ENCODE peak calls at places on chromosomes 3 and 15, in seven cellular contexts. One of them, this sample, is unnamed.

GRCh38 chr3:63354160-63354559 is 76.1 kb downstream of the SYNPR start:
- DNase-seq in lung: no peak
- DNase-seq in uterus: no peak
- DNase-seq in heart left ventricle: no peak
- DNase-seq in astrocyte of the spinal cord: no peak
- DNase-seq in AG04449: no peak
- DNase-seq in fibroblast of the aortic adventitia: no peak
- DNase-seq in this sample: no peak

GRCh38 chr3:107704477-107704876 is 181.7 kb downstream of the BBX start:
- DNase-seq in lung: no peak
- DNase-seq in uterus: no peak
- DNase-seq in heart left ventricle: no peak
- DNase-seq in astrocyte of the spinal cord: peak; percentile 42
- DNase-seq in AG04449: no peak
- DNase-seq in fibroblast of the aortic adventitia: no peak
- DNase-seq in this sample: peak; percentile 25

GRCh38 chr3:67419779-67420178 is 234.6 kb downstream of the SUCLG2 start:
- DNase-seq in lung: no peak
- DNase-seq in uterus: no peak
- DNase-seq in heart left ventricle: no peak
- DNase-seq in astrocyte of the spinal cord: no peak
- DNase-seq in AG04449: no peak
- DNase-seq in fibroblast of the aortic adventitia: no peak
- DNase-seq in this sample: no peak

GRCh38 chr15:77709135-77709886 is 76.6 kb upstream of the LINGO1 start:
- DNase-seq in lung: no peak
- DNase-seq in uterus: no peak
- DNase-seq in heart left ventricle: no peak
- DNase-seq in astrocyte of the spinal cord: no peak
- DNase-seq in AG04449: no peak
- DNase-seq in fibroblast of the aortic adventitia: no peak
- DNase-seq in this sample: no peak

GRCh38 chr3:129620828-129621605 is 14.5 kb upstream of the PLXND1 start:
- DNase-seq in lung: no peak
- DNase-seq in uterus: no peak
- DNase-seq in heart left ventricle: no peak
- DNase-seq in astrocyte of the spinal cord: no peak
- DNase-seq in AG04449: no peak
- DNase-seq in fibroblast of the aortic adventitia: no peak
- DNase-seq in this sample: no peak

GRCh38 chr3:141797167-141797773 is 34.1 kb downstream of the GRK7 start:
- DNase-seq in lung: peak; percentile 32
- DNase-seq in uterus: peak; percentile 39
- DNase-seq in heart left ventricle: peak; percentile 79
- DNase-seq in astrocyte of the spinal cord: peak; percentile 71
- DNase-seq in AG04449: no peak
- DNase-seq in fibroblast of the aortic adventitia: peak; percentile 45
- DNase-seq in this sample: no peak

GRCh38 chr3:40229411-40229810 is 80.1 kb upstream of the EIF1B start:
- DNase-seq in lung: no peak
- DNase-seq in uterus: no peak
- DNase-seq in heart left ventricle: no peak
- DNase-seq in astrocyte of the spinal cord: no peak
- DNase-seq in AG04449: no peak
- DNase-seq in fibroblast of the aortic adventitia: no peak
- DNase-seq in this sample: no peak

GRCh38 chr15:51227967-51228783 is 110.2 kb downstream of the CYP19A1 start:
- DNase-seq in lung: no peak
- DNase-seq in uterus: no peak
- DNase-seq in heart left ventricle: peak; percentile 19
- DNase-seq in astrocyte of the spinal cord: peak; percentile 81
- DNase-seq in AG04449: peak; percentile 52
- DNase-seq in fibroblast of the aortic adventitia: peak; percentile 87
- DNase-seq in this sample: peak; percentile 41

GRCh38 chr3:56754753-56755365 is 46.9 kb downstream of the ARHGEF3 start:
- DNase-seq in lung: no peak
- DNase-seq in uterus: no peak
- DNase-seq in heart left ventricle: peak; percentile 37
- DNase-seq in astrocyte of the spinal cord: no peak
- DNase-seq in AG04449: no peak
- DNase-seq in fibroblast of the aortic adventitia: no peak
- DNase-seq in this sample: no peak

GRCh38 chr15:43899928-43900327 is 73.1 kb downstream of the WDR76 start:
- DNase-seq in lung: no peak
- DNase-seq in uterus: no peak
- DNase-seq in heart left ventricle: no peak
- DNase-seq in astrocyte of the spinal cord: no peak
- DNase-seq in AG04449: no peak
- DNase-seq in fibroblast of the aortic adventitia: no peak
- DNase-seq in this sample: no peak

GRCh38 chr3:183626877-183627594 is 8.4 kb upstream of the KLHL24 start:
- DNase-seq in lung: peak; percentile 75
- DNase-seq in uterus: no peak
- DNase-seq in heart left ventricle: peak; percentile 72
- DNase-seq in astrocyte of the spinal cord: no peak
- DNase-seq in AG04449: no peak
- DNase-seq in fibroblast of the aortic adventitia: no peak
- DNase-seq in this sample: no peak

GRCh38 chr15:100718075-100718980 is 115.9 kb downstream of the ASB7 start:
- DNase-seq in lung: peak; percentile 28
- DNase-seq in uterus: no peak
- DNase-seq in heart left ventricle: no peak
- DNase-seq in astrocyte of the spinal cord: no peak
- DNase-seq in AG04449: no peak
- DNase-seq in fibroblast of the aortic adventitia: no peak
- DNase-seq in this sample: no peak

GRCh38 chr15:59879506-59879905 is 124.6 kb upstream of the FOXB1 start:
- DNase-seq in lung: no peak
- DNase-seq in uterus: no peak
- DNase-seq in heart left ventricle: no peak
- DNase-seq in astrocyte of the spinal cord: peak; percentile 90
- DNase-seq in AG04449: peak; percentile 36
- DNase-seq in fibroblast of the aortic adventitia: peak; percentile 80
- DNase-seq in this sample: peak; percentile 25

GRCh38 chr3:125594581-125595011 is 701 bp downstream of the OSBPL11 start:
- DNase-seq in lung: no peak
- DNase-seq in uterus: no peak
- DNase-seq in heart left ventricle: no peak
- DNase-seq in astrocyte of the spinal cord: peak; percentile 29
- DNase-seq in AG04449: no peak
- DNase-seq in fibroblast of the aortic adventitia: no peak
- DNase-seq in this sample: no peak

GRCh38 chr3:139005356-139005993 is 593 bp downstream of the PRR23A start:
- DNase-seq in lung: no peak
- DNase-seq in uterus: no peak
- DNase-seq in heart left ventricle: no peak
- DNase-seq in astrocyte of the spinal cord: no peak
- DNase-seq in AG04449: no peak
- DNase-seq in fibroblast of the aortic adventitia: no peak
- DNase-seq in this sample: no peak

GRCh38 chr3:139006051-139006716 is at the start of gene PRR23A:
- DNase-seq in lung: no peak
- DNase-seq in uterus: no peak
- DNase-seq in heart left ventricle: no peak
- DNase-seq in astrocyte of the spinal cord: no peak
- DNase-seq in AG04449: no peak
- DNase-seq in fibroblast of the aortic adventitia: no peak
- DNase-seq in this sample: no peak
- TF ChIP-seq CTCF in lung: no peak
- TF ChIP-seq CTCF in uterus: no peak
- TF ChIP-seq CTCF in heart left ventricle: no peak
- TF ChIP-seq CTCF in astrocyte of the spinal cord: no peak
- TF ChIP-seq CTCF in AG04449: no peak
- TF ChIP-seq CTCF in fibroblast of the aortic adventitia: no peak
- TF ChIP-seq CTCF in this sample: no peak

DNA sequence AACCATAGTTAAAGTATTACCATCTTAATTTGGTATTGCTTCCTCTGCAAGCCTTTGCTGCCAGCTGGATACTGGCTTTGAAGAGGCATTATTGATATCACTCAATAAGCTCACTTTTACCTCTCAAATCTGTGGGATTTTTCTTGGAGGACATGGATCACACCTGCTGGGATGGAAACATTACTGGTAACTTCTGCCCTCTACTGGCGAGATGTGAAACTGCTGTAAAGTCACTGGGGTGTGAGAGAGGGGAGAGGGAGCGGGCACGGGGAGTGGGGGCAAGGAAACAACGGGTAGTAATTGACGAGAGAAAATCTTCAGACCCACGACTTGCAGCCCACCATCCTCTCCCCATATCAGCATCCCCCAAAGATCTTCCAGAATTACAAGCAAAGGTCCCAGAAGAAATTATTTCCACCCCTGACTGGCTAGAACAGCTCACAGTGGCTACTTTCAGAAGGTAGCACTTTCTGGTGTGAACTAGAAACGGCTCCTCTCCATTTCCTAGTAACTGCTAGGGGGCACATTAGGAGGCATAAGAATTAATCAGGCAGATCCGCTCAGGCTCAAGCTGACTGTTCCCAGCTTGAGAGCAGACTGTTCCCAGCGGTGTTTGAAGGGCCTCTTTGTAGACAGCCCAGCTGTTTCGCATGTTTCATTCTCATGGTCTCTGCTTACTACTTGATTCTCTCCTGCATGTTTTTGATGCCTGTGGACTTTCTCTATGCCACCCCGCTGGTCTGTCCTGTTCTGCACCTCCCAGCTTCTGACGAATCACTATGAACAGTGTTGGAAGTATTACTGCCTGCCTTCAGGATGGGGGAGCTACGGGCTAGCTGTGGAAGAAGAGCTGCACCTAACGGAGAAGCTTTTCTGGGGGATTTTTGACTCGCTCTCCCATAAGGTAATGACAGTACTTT is 230.3 kb upstream of the CHRM5 start:
- DNase-seq in lung: no peak
- DNase-seq in uterus: no peak
- DNase-seq in heart left ventricle: no peak
- DNase-seq in astrocyte of the spinal cord: peak; percentile 22
- DNase-seq in AG04449: no peak
- DNase-seq in fibroblast of the aortic adventitia: peak; percentile 42
- DNase-seq in this sample: no peak
- H3K4me3 ChIP-seq in lung: no peak overlapping the region
- H3K4me3 ChIP-seq in uterus: no peak overlapping the region
- H3K4me3 ChIP-seq in heart left ventricle: no peak overlapping the region
- H3K4me3 ChIP-seq in astrocyte of the spinal cord: no peak overlapping the region
- H3K4me3 ChIP-seq in AG04449: no peak overlapping the region
- H3K4me3 ChIP-seq in fibroblast of the aortic adventitia: no peak overlapping the region
- H3K4me3 ChIP-seq in this sample: no peak overlapping the region

GRCh38 chr3:187618732-187619131 is 51.5 kb downstream of the SST start:
- DNase-seq in lung: no peak
- DNase-seq in uterus: no peak
- DNase-seq in heart left ventricle: no peak
- DNase-seq in astrocyte of the spinal cord: no peak
- DNase-seq in AG04449: no peak
- DNase-seq in fibroblast of the aortic adventitia: no peak
- DNase-seq in this sample: no peak

GRCh38 chr3:187615630-187616029 is 54.6 kb downstream of the SST start:
- DNase-seq in lung: no peak
- DNase-seq in uterus: no peak
- DNase-seq in heart left ventricle: no peak
- DNase-seq in astrocyte of the spinal cord: no peak
- DNase-seq in AG04449: no peak
- DNase-seq in fibroblast of the aortic adventitia: no peak
- DNase-seq in this sample: no peak

GRCh38 chr3:187619461-187619860 is 50.7 kb downstream of the SST start:
- DNase-seq in lung: no peak
- DNase-seq in uterus: no peak
- DNase-seq in heart left ventricle: no peak
- DNase-seq in astrocyte of the spinal cord: no peak
- DNase-seq in AG04449: no peak
- DNase-seq in fibroblast of the aortic adventitia: no peak
- DNase-seq in this sample: no peak

GRCh38 chr3:187613557-187613956 is 56.6 kb downstream of the SST start:
- DNase-seq in lung: no peak
- DNase-seq in uterus: no peak
- DNase-seq in heart left ventricle: no peak
- DNase-seq in astrocyte of the spinal cord: no peak
- DNase-seq in AG04449: no peak
- DNase-seq in fibroblast of the aortic adventitia: no peak
- DNase-seq in this sample: no peak

DNA sequence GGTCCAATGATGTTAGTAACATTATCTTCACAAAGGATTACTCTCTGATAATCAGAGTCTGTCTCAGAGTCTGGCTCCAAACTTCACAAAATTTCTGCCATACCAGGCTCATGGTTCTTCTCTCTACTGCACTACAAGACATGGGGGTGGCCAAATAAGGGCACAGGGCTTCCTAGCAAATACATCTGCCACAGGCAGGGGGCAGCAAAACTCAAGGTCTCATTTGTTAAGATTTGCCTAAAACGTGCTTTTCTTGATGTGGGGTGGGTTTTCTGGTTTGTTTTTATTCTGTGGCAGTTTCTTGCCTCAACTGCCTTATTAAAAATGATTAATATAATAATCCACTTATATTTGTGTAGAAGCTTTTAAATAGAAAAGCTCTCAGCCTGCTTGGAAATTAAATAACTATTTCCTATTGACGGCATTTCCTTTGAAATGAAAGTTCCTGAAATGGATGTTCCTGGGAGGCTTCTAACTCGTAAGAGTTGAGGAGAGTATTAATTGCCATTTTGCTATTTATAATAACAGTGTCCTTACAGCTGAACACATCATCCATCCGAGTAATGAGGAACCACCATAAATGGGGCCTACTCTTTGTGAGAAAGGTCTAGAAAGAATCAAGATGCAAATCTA is 53.8 kb downstream of the SST start:
- DNase-seq in lung: peak; percentile 51
- DNase-seq in uterus: no peak
- DNase-seq in heart left ventricle: no peak
- DNase-seq in astrocyte of the spinal cord: peak; percentile 45
- DNase-seq in AG04449: no peak
- DNase-seq in fibroblast of the aortic adventitia: peak; percentile 69
- DNase-seq in this sample: no peak
- TF ChIP-seq CTCF in lung: peak; percentile 51
- TF ChIP-seq CTCF in uterus: peak; percentile 42
- TF ChIP-seq CTCF in heart left ventricle: peak; percentile 58
- TF ChIP-seq CTCF in astrocyte of the spinal cord: peak; percentile 78
- TF ChIP-seq CTCF in AG04449: peak; percentile 66
- TF ChIP-seq CTCF in fibroblast of the aortic adventitia: peak; percentile 75
- TF ChIP-seq CTCF in this sample: peak; percentile 73

GRCh38 chr3:17737591-17737990 is 4.8 kb downstream of the TBC1D5 start:
- DNase-seq in lung: no peak
- DNase-seq in uterus: no peak
- DNase-seq in heart left ventricle: no peak
- DNase-seq in astrocyte of the spinal cord: no peak
- DNase-seq in AG04449: no peak
- DNase-seq in fibroblast of the aortic adventitia: no peak
- DNase-seq in this sample: no peak

GRCh38 chr3:17741621-17742091 is 775 bp downstream of the TBC1D5 start:
- DNase-seq in lung: no peak
- DNase-seq in uterus: no peak
- DNase-seq in heart left ventricle: no peak
- DNase-seq in astrocyte of the spinal cord: no peak
- DNase-seq in AG04449: peak; percentile 1
- DNase-seq in fibroblast of the aortic adventitia: peak; percentile 69
- DNase-seq in this sample: no peak

GRCh38 chr3:17740703-17741102 is 1.7 kb downstream of the TBC1D5 start:
- DNase-seq in lung: no peak
- DNase-seq in uterus: no peak
- DNase-seq in heart left ventricle: no peak
- DNase-seq in astrocyte of the spinal cord: peak; percentile 40
- DNase-seq in AG04449: no peak
- DNase-seq in fibroblast of the aortic adventitia: peak; percentile 58
- DNase-seq in this sample: no peak

GRCh38 chr3:17738219-17738618 is 4.2 kb downstream of the TBC1D5 start:
- DNase-seq in lung: no peak
- DNase-seq in uterus: no peak
- DNase-seq in heart left ventricle: no peak
- DNase-seq in astrocyte of the spinal cord: no peak
- DNase-seq in AG04449: no peak
- DNase-seq in fibroblast of the aortic adventitia: no peak
- DNase-seq in this sample: no peak

GRCh38 chr3:17738921-17739320 is 3.5 kb downstream of the TBC1D5 start:
- DNase-seq in lung: no peak
- DNase-seq in uterus: no peak
- DNase-seq in heart left ventricle: no peak
- DNase-seq in astrocyte of the spinal cord: no peak
- DNase-seq in AG04449: no peak
- DNase-seq in fibroblast of the aortic adventitia: no peak
- DNase-seq in this sample: no peak
- H3K4me3 ChIP-seq in lung: no peak overlapping the region
- H3K4me3 ChIP-seq in uterus: no peak overlapping the region
- H3K4me3 ChIP-seq in heart left ventricle: no peak overlapping the region
- H3K4me3 ChIP-seq in astrocyte of the spinal cord: no peak overlapping the region
- H3K4me3 ChIP-seq in AG04449: no peak overlapping the region
- H3K4me3 ChIP-seq in fibroblast of the aortic adventitia: no peak overlapping the region
- H3K4me3 ChIP-seq in this sample: no peak overlapping the region